ENCODE peak calls at places on chromosomes 4 and X, in five cellular contexts. P is PC-3; F is activated T-helper 1 cell treated with anti-CD3 and anti-CD28 coated beads, Interleukin-12 subunit alpha, Interleukin-12 subunit beta, Interleukin-2, Interleukin-4 antibody, amounts not matched to agents 30 ng/mL and 10 ng/mL and 1 ng/mL, durations not matched to agents 14 hours and 24 hours and 36 hours; S is cardiac septum; H is occipital lobe. A is an unnamed sample.

GRCh38 chrX:51737062-51737461 is 6.2 kb upstream of the GSPT2 start:
- DNase-seq in F (no peak), S (no peak), P (no peak), H (no peak), A (no peak)

GRCh38 chrX:1134976-1135375 is 77.5 kb downstream of the CRLF2 start:
- DNase-seq in S (peak; percentile 27), P (no peak), H (no peak), F (no peak), A (no peak)

GRCh38 chr4:158146736-158147135 is 26.1 kb downstream of the GASK1B start:
- DNase-seq in H (no peak), F (no peak), P (no peak), S (no peak), A (no peak)

GRCh38 chrX:137573356-137574101 is 7.6 kb downstream of the ZIC3 start:
- DNase-seq in H (no peak), S (no peak), P (no peak), F (no peak), A (no peak)

GRCh38 chr4:142558851-142559250 is 287.2 kb downstream of the INPP4B start:
- DNase-seq in F (no peak), P (no peak), S (no peak), H (no peak), A (no peak)

GRCh38 chr4:138891610-138892009 is 124.0 kb upstream of the NOCT start:
- DNase-seq in P (no peak), S (no peak), F (no peak), H (no peak), A (no peak)

GRCh38 chrX:9899640-9900075 is 67.5 kb upstream of the CLDN34 start:
- DNase-seq in S (no peak), H (peak; percentile 49), F (no peak), P (no peak), A (no peak)

GRCh38 chrX:81586091-81586490 is 384.2 kb downstream of the SH3BGRL start:
- DNase-seq in H (no peak), P (no peak), F (no peak), S (no peak), A (no peak)

GRCh38 chrX:31266172-31267076 is 194.6 kb upstream of the FTHL17 start:
- DNase-seq in H (peak; percentile 7), S (peak; percentile 77), P (no peak), F (peak; percentile 12), A (peak; percentile 62)

GRCh38 chrX:131747173-131747572 is 203.3 kb downstream of the OR13H1 start:
- DNase-seq in S (peak; percentile 83), P (peak; percentile 91), H (no peak), F (no peak), A (no peak)

GRCh38 chrX:1537031-1537715 is at the start of gene P2RY8:
- DNase-seq in H (no peak), F (peak; percentile 74), P (peak; percentile 75), S (peak; percentile 86), A (peak; percentile 49)

GRCh38 chr4:158538176-158538575 is 16.5 kb downstream of the RXFP1 start:
- DNase-seq in S (no peak), P (no peak), H (peak; percentile 34), F (no peak), A (no peak)

GRCh38 chr4:87934157-87934704 is 41.3 kb upstream of the SPP1 start:
- DNase-seq in S (no peak), H (no peak), P (no peak), F (no peak), A (no peak)

GRCh38 chr4:189049682-189050081 is 891.0 kb upstream of the FRG1 start:
- DNase-seq in H (no peak), S (no peak), F (no peak), P (no peak), A (no peak)

GRCh38 chr4:52425751-52426326 is 233.3 kb downstream of the USP46 start:
- DNase-seq in P (peak; percentile 44), S (no peak), H (no peak), F (no peak), A (no peak)

GRCh38 chr4:8705161-8706145 is 112.9 kb downstream of the CPZ start:
- DNase-seq in F (no peak), S (peak; percentile 69), H (no peak), P (no peak), A (peak; percentile 8)

GRCh38 chr4:169723207-169723606 is 34.5 kb downstream of the HPF1 start:
- DNase-seq in H (no peak), S (no peak), F (no peak), P (peak; percentile 31), A (no peak)

GRCh38 chrX:23616361-23616760 is 50.9 kb upstream of the PRDX4 start:
- DNase-seq in P (peak; percentile 48), S (no peak), F (no peak), H (no peak), A (no peak)

GRCh38 chrX:310621-311155 is 7.9 kb downstream of the GTPBP6 start:
- DNase-seq in S (no peak), H (no peak), F (no peak), P (no peak), A (no peak)

GRCh38 chr4:148076964-148077363 is 345.1 kb downstream of the ARHGAP10 start:
- DNase-seq in P (no peak), S (no peak), H (no peak), F (no peak), A (no peak)

GRCh38 chr4:151806511-151806927 is 45.7 kb upstream of the GATB start:
- DNase-seq in S (no peak), H (no peak), F (no peak), P (peak; percentile 32), A (no peak)

GRCh38 chr4:54683616-54684346 is 26.0 kb downstream of the KIT start:
- DNase-seq in P (peak; percentile 84), S (no peak), H (no peak), F (peak; percentile 15), A (no peak)

GRCh38 chr4:686371-687040 is 2.4 kb downstream of the SLC49A3 start:
- DNase-seq in S (no peak), H (no peak), P (no peak), F (no peak), A (no peak)

GRCh38 chr4:5462896-5463295 is 245.5 kb downstream of the EVC2 start:
- DNase-seq in P (no peak), F (no peak), H (no peak), S (no peak), A (no peak)

GRCh38 chr4:152847376-152847775 is 67.6 kb downstream of the ARFIP1 start:
- DNase-seq in S (no peak), P (no peak), F (no peak), H (no peak), A (no peak)

GRCh38 chrX:106039920-106040319 is 1.4 kb upstream of the SERPINA7 start:
- DNase-seq in H (no peak), F (no peak), S (no peak), P (peak; percentile 55), A (no peak)